ENCODE peak calls at places on chromosomes 4 and X, in eight cellular contexts. One of them, this sample, is unnamed.

GRCh38 chrX:154370300-154370881 is 4.0 kb downstream of the FLNA start:
- DNase-seq in sigmoid colon: no peak
- DNase-seq in GM23248: peak
- DNase-seq in substantia nigra: no peak
- DNase-seq in uterus: no peak
- DNase-seq in GM12878: no peak
- DNase-seq in right lobe of liver: no peak
- DNase-seq in PC-3: no peak
- DNase-seq in this sample: no peak

GRCh38 chrX:470686-471085 is 84.0 kb upstream of the PPP2R3B start:
- DNase-seq in sigmoid colon: peak
- DNase-seq in GM23248: no peak
- DNase-seq in substantia nigra: no peak
- DNase-seq in uterus: no peak
- DNase-seq in GM12878: no peak
- DNase-seq in right lobe of liver: no peak
- DNase-seq in PC-3: no peak
- DNase-seq in this sample: no peak

GRCh38 chrX:68867458-68868166 is 38.8 kb downstream of the EFNB1 start:
- DNase-seq in sigmoid colon: no peak
- DNase-seq in GM23248: no peak
- DNase-seq in substantia nigra: no peak
- DNase-seq in uterus: no peak
- DNase-seq in GM12878: no peak
- DNase-seq in right lobe of liver: no peak
- DNase-seq in PC-3: no peak
- DNase-seq in this sample: no peak

GRCh38 chrX:45879512-45879911 is 665.7 kb downstream of the ZNF674 start:
- DNase-seq in sigmoid colon: no peak
- DNase-seq in GM23248: no peak
- DNase-seq in substantia nigra: no peak
- DNase-seq in uterus: no peak
- DNase-seq in GM12878: no peak
- DNase-seq in right lobe of liver: no peak
- DNase-seq in PC-3: no peak
- DNase-seq in this sample: no peak

GRCh38 chrX:920234-920799 is 289.7 kb downstream of the SHOX start:
- DNase-seq in sigmoid colon: no peak
- DNase-seq in GM23248: peak
- DNase-seq in substantia nigra: no peak
- DNase-seq in uterus: no peak
- DNase-seq in GM12878: no peak
- DNase-seq in right lobe of liver: no peak
- DNase-seq in PC-3: no peak
- DNase-seq in this sample: no peak

GRCh38 chrX:42739258-42739657 is 38.7 kb downstream of the PPP1R2C start:
- DNase-seq in sigmoid colon: no peak
- DNase-seq in GM23248: no peak
- DNase-seq in substantia nigra: no peak
- DNase-seq in uterus: no peak
- DNase-seq in GM12878: no peak
- DNase-seq in right lobe of liver: no peak
- DNase-seq in PC-3: no peak
- DNase-seq in this sample: no peak

GRCh38 chr4:125550769-125551168 is 236.0 kb downstream of the FAT4 start:
- DNase-seq in sigmoid colon: no peak
- DNase-seq in GM23248: no peak
- DNase-seq in substantia nigra: no peak
- DNase-seq in uterus: no peak
- DNase-seq in GM12878: no peak
- DNase-seq in right lobe of liver: no peak
- DNase-seq in PC-3: no peak
- DNase-seq in this sample: no peak

GRCh38 chrX:7145454-7145853 is 2.1 kb upstream of the STS start:
- DNase-seq in sigmoid colon: no peak
- DNase-seq in GM23248: peak
- DNase-seq in substantia nigra: no peak
- DNase-seq in uterus: no peak
- DNase-seq in GM12878: no peak
- DNase-seq in right lobe of liver: no peak
- DNase-seq in PC-3: no peak
- DNase-seq in this sample: no peak

GRCh38 chr4:148060264-148061138 is 328.6 kb downstream of the ARHGAP10 start:
- DNase-seq in sigmoid colon: no peak
- DNase-seq in GM23248: no peak
- DNase-seq in substantia nigra: no peak
- DNase-seq in uterus: no peak
- DNase-seq in GM12878: no peak
- DNase-seq in right lobe of liver: no peak
- DNase-seq in PC-3: no peak
- DNase-seq in this sample: no peak

GRCh38 chr4:145870155-145871020 is 68.2 kb downstream of the ZNF827 start:
- DNase-seq in sigmoid colon: no peak
- DNase-seq in GM23248: peak
- DNase-seq in substantia nigra: no peak
- DNase-seq in uterus: no peak
- DNase-seq in GM12878: no peak
- DNase-seq in right lobe of liver: no peak
- DNase-seq in PC-3: no peak
- DNase-seq in this sample: no peak
- H3K27ac ChIP-seq in sigmoid colon: peak
- H3K27ac ChIP-seq in GM23248: no peak
- H3K27ac ChIP-seq in substantia nigra: peak
- H3K27ac ChIP-seq in uterus: no peak
- H3K27ac ChIP-seq in GM12878: peak
- H3K27ac ChIP-seq in right lobe of liver: no peak
- H3K27ac ChIP-seq in PC-3: no peak
- H3K27ac ChIP-seq in this sample: no peak

GRCh38 chr4:6043188-6043587 is 25.0 kb upstream of the C4orf50 start:
- DNase-seq in sigmoid colon: no peak
- DNase-seq in GM23248: no peak
- DNase-seq in substantia nigra: no peak
- DNase-seq in uterus: no peak
- DNase-seq in GM12878: no peak
- DNase-seq in right lobe of liver: peak
- DNase-seq in PC-3: no peak
- DNase-seq in this sample: no peak
- H3K27ac ChIP-seq in sigmoid colon: no peak
- H3K27ac ChIP-seq in GM23248: no peak
- H3K27ac ChIP-seq in substantia nigra: no peak
- H3K27ac ChIP-seq in uterus: no peak
- H3K27ac ChIP-seq in GM12878: no peak
- H3K27ac ChIP-seq in right lobe of liver: no peak
- H3K27ac ChIP-seq in PC-3: no peak
- H3K27ac ChIP-seq in this sample: no peak

DNA sequence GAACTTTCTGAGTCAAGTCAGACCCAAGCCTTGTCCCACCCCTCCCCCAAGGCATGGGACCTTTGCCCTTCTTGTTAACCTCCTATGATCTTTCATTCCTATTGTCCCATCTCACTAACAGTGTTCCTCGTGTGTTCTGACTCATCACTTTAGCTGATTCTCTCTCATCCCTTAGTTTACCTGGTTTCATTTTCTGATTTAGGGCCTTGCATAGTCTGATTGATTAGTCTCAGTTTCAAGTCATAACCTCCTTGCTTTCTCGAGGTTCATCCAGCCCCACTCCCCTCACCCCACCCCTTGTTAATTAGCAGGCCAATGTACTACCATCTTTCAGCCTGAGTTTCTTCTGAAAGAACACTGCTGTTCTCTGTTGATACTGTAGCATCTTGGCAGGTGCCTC is 517.4 kb downstream of the RPA4 start:
- DNase-seq in sigmoid colon: no peak
- DNase-seq in GM23248: no peak
- DNase-seq in substantia nigra: no peak
- DNase-seq in uterus: no peak
- DNase-seq in GM12878: peak
- DNase-seq in right lobe of liver: no peak
- DNase-seq in PC-3: no peak
- DNase-seq in this sample: no peak
- H3K27ac ChIP-seq in sigmoid colon: no peak
- H3K27ac ChIP-seq in GM23248: no peak
- H3K27ac ChIP-seq in substantia nigra: no peak
- H3K27ac ChIP-seq in uterus: no peak
- H3K27ac ChIP-seq in GM12878: peak
- H3K27ac ChIP-seq in right lobe of liver: no peak
- H3K27ac ChIP-seq in PC-3: peak
- H3K27ac ChIP-seq in this sample: no peak

DNA sequence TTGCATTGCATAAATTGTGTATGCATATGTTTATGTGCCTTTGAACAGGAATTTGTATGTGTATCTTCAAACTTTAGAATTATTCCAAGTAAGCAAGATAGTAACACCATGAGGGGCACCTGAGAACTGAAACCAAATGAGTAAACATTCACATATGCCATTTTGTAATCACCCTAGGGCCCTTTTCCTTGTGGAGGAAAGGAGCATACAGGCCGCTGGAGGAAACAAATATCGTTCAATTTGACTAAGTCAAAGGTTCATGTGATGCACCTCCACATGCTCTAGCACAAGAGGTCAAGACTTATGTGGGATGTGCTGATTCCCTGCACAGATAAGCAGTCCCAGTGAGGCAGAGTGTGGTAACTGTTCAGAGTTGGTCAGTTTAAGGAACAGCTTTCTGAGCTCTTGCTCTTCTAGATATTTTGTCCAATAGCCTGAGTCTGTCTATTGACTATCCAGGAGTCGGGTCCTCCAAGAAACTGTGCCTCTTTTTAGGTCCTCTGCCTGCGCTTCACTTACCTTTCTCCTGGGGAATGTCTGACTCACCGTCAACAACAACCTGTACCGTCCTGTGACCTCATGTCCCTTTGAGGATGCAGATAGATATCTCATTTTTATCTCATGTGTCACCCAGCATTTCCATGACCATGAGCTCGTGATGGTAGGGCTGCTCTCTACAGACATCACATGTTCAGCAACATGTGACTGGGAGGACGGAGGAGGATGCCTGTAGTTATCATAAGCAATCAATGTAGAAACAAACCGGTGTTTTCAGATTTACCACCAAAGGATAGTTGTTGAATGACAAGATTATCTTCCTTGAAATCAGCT is 196.9 kb downstream of the NWD2 start:
- DNase-seq in sigmoid colon: no peak
- DNase-seq in GM23248: no peak
- DNase-seq in substantia nigra: no peak
- DNase-seq in uterus: no peak
- DNase-seq in GM12878: no peak
- DNase-seq in right lobe of liver: no peak
- DNase-seq in PC-3: peak
- DNase-seq in this sample: no peak
- H3K27ac ChIP-seq in sigmoid colon: no peak
- H3K27ac ChIP-seq in GM23248: no peak
- H3K27ac ChIP-seq in substantia nigra: no peak
- H3K27ac ChIP-seq in uterus: no peak
- H3K27ac ChIP-seq in GM12878: no peak
- H3K27ac ChIP-seq in right lobe of liver: no peak
- H3K27ac ChIP-seq in PC-3: no peak
- H3K27ac ChIP-seq in this sample: no peak

This sample was measured in CD4-positive, CD25-positive, alpha-beta regulatory T cell.